ENCODE peak calls at places on chromosomes 1 and 21, in eight cellular contexts. D, Y, K, F, Z, W, S and J are unnamed samples. For H3K36me3, the result is how much of the 10 kb centered on the place peaks cover.

GRCh38 chr1:227883073-227883520 is 64.6 kb downstream of the WNT9A start:
- DNase-seq in D (peak), Y (no peak), K (peak), F (peak), Z (no peak), W (no peak), S (no peak), J (no peak)

GRCh38 chr1:197838836-197839235 is 63.6 kb upstream of the DENND1B start:
- DNase-seq in D (no peak), Y (no peak), K (no peak), F (no peak), Z (no peak), W (no peak), S (peak), J (no peak)

GRCh38 chr1:233885196-233886028 is 19.1 kb upstream of the SLC35F3 start:
- DNase-seq in D (no peak), Y (no peak), K (no peak), F (no peak), Z (no peak), W (no peak), S (no peak), J (no peak)

GRCh38 chr1:203142684-203143408 is 15.3 kb downstream of the ADORA1 start:
- DNase-seq in D (no peak), Y (no peak), K (no peak), F (no peak), Z (no peak), W (no peak), S (no peak), J (no peak)

GRCh38 chr1:14552246-14552970 is 46.1 kb upstream of the KAZN start:
- DNase-seq in D (no peak), Y (no peak), K (no peak), F (no peak), Z (no peak), W (no peak), S (no peak), J (no peak)

GRCh38 chr1:155970531-155971167 is 7.7 kb downstream of the ARHGEF2 start:
- DNase-seq in D (no peak), Y (no peak), K (peak), F (peak), Z (peak), W (no peak), S (no peak), J (peak)

GRCh38 chr21:29749957-29750356 is 189.8 kb downstream of the GRIK1 start:
- DNase-seq in D (no peak), Y (no peak), K (no peak), F (no peak), Z (no peak), W (no peak), S (no peak), J (no peak)

GRCh38 chr1:50023292-50024159 is at the start of gene AGBL4:
- DNase-seq in D (peak), Y (no peak), K (peak), F (peak), Z (no peak), W (no peak), S (no peak), J (no peak)

GRCh38 chr1:220767312-220768126 is 19.2 kb upstream of the MTARC1 start:
- DNase-seq in D (no peak), Y (no peak), K (no peak), F (no peak), Z (no peak), W (no peak), S (no peak), J (no peak)

GRCh38 chr1:181317261-181317924 is 165.9 kb upstream of the CACNA1E start:
- DNase-seq in D (peak), Y (no peak), K (no peak), F (peak), Z (no peak), W (no peak), S (no peak), J (no peak)

DNA sequence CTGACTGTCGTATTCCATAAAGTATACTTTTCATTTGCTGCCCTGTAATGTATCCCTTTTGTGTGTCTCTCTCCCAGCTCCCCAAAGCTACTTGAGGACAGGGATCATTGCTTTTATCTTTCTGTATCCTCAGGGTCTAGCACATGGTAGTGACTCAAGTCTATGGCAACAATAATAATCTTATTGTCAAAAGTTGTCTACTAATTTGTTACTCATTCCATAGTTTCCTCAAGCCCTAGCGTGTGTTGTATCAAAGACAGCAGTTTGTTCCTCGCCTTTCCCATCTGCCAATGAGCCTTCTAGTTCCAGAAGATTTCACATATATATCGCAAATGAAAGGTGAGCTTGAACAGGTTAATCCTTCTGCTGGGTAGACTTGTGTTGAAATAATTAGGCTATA is 9.8 kb upstream of the SLC30A1 start:
- DNase-seq in D (no peak), Y (no peak), K (no peak), F (no peak), Z (no peak), W (no peak), S (no peak), J (no peak)
- H3K36me3 ChIP-seq in D (under half), Y (under half), K (under half), F (under half), Z (under half), W (under half), S (under half), J (under half)

GRCh38 chr1:193083365-193084088 is 21.7 kb downstream of the GLRX2 start:
- DNase-seq in D (no peak), Y (no peak), K (no peak), F (no peak), Z (no peak), W (no peak), S (no peak), J (no peak)

GRCh38 chr1:193077991-193078390 is 18.6 kb downstream of the RO60 start:
- DNase-seq in D (no peak), Y (no peak), K (no peak), F (no peak), Z (no peak), W (no peak), S (no peak), J (no peak)

GRCh38 chr1:193079187-193079586 is 19.8 kb downstream of the RO60 start:
- DNase-seq in D (no peak), Y (no peak), K (no peak), F (no peak), Z (no peak), W (no peak), S (no peak), J (no peak)
- H3K36me3 ChIP-seq in D (half or more), Y (half or more), K (under half), F (under half), Z (half or more), W (under half), S (half or more), J (half or more)

DNA sequence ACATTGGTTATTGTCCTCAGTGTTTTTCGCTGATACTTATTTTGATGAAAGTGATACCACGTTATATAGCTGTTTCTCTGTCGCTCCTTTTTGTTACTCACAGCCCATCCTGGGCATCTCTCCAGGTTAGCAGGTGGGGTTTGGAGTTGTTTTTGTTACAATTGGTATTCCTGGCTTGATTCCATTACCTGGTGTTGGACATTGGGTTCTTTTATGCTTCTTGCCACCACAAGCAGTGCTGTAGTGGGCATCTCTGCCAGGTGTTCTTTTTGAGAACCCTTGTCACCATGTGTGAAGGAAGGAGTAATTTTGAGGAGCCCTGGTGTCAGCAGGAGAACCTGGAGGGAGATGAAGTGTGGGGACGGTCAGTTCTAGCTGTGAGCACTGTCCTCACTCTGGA is 47.5 kb upstream of the PWP2 start:
- DNase-seq in D (no peak), Y (no peak), K (no peak), F (no peak), Z (no peak), W (no peak), S (no peak), J (no peak)
- H3K36me3 ChIP-seq in D (half or more), Y (half or more), K (under half), F (under half), Z (half or more), W (half or more), S (under half), J (half or more)

GRCh38 chr21:35335951-35336446 is 286.9 kb upstream of the RUNX1 start:
- DNase-seq in D (no peak), Y (no peak), K (no peak), F (no peak), Z (no peak), W (no peak), S (no peak), J (no peak)

GRCh38 chr21:35336534-35336933 is 287.4 kb upstream of the RUNX1 start:
- DNase-seq in D (no peak), Y (no peak), K (no peak), F (no peak), Z (no peak), W (no peak), S (no peak), J (no peak)

GRCh38 chr21:35338881-35339632 is 290.0 kb upstream of the RUNX1 start:
- DNase-seq in D (no peak), Y (no peak), K (no peak), F (no peak), Z (no peak), W (no peak), S (no peak), J (no peak)

GRCh38 chr21:35338281-35338680 is 289.2 kb upstream of the RUNX1 start:
- DNase-seq in D (no peak), Y (no peak), K (no peak), F (no peak), Z (no peak), W (no peak), S (no peak), J (no peak)

DNA sequence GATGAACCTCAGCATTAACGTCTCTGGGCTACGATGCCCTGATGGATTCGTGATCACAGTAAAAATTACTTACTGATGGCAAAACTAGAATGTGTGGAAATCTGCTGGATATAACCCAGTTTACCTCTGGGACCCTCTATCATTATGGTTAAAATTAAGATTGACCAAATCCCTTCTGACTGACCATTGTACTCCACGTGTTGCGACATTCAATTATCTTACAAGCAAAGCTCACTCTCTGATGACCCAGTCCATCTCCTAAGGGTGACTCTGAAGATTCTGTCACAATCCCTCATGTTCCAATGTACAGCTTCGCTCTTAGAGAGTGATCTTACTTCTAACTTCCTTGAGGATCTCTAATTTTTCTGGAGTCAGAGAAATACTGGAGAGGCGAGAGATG is 288.5 kb upstream of the RUNX1 start:
- DNase-seq in D (no peak), Y (no peak), K (no peak), F (no peak), Z (no peak), W (no peak), S (no peak), J (no peak)
- H3K36me3 ChIP-seq in D (under half), Y (under half), K (under half), F (under half), Z (under half), W (under half), S (under half), J (under half)

GRCh38 chr1:91510754-91511153 is 10.1 kb downstream of the CDC7 start:
- DNase-seq in D (no peak), Y (no peak), K (no peak), F (no peak), Z (no peak), W (no peak), S (no peak), J (no peak)
- H3K36me3 ChIP-seq in D (half or more), Y (under half), K (under half), F (under half), Z (under half), W (under half), S (under half), J (under half)

DNA sequence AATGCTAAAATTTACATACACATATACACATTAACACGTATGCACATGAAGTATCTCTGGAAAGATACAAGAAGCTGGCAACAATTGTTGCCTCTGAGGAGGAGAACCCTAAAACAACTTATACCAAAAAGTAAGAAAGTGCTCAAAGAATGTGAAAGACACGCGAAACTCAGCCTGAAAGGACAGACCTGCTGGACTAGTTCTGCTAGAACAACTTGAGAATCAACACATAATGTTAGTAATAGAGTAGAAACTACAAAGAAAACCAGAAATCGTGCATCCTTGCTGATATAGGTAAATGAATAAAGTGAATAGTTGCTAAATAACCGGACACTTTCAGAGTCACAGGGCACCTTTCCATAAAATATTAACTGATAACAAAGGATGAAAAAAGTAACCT is 242.5 kb downstream of the RERE start:
- DNase-seq in D (no peak), Y (no peak), K (no peak), F (no peak), Z (no peak), W (no peak), S (no peak), J (no peak)
- H3K36me3 ChIP-seq in D (under half), Y (under half), K (under half), F (under half), Z (under half), W (under half), S (under half), J (under half)

GRCh38 chr1:214380418-214380817 is 99.5 kb downstream of the SMYD2 start:
- DNase-seq in D (peak), Y (no peak), K (no peak), F (no peak), Z (no peak), W (no peak), S (no peak), J (no peak)
- H3K36me3 ChIP-seq in D (half or more), Y (under half), K (under half), F (under half), Z (half or more), W (under half), S (under half), J (under half)

DNA sequence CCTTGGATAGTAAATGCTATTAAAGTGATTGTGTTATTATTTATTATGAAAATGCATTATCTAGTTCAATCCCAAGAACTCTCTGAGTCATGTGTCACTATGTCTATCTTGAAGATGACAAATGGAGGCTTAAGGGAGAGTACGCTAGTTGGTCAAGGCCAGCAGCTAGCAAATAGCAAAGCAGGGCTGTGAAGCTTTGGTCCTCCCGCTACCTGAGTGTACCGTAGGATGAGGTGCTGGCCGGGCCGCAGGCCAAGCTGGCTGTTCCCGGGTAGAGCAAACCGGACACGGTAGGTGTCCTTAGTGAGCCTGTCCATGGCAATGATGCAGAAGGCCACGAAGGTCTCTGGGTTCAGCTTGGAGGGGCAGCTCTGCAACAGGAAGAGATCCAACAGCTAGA is 9.3 kb downstream of the CYB5RL start:
- DNase-seq in D (no peak), Y (no peak), K (no peak), F (no peak), Z (no peak), W (no peak), S (no peak), J (no peak)
- H3K36me3 ChIP-seq in D (under half), Y (under half), K (under half), F (under half), Z (half or more), W (under half), S (under half), J (under half)

DNA sequence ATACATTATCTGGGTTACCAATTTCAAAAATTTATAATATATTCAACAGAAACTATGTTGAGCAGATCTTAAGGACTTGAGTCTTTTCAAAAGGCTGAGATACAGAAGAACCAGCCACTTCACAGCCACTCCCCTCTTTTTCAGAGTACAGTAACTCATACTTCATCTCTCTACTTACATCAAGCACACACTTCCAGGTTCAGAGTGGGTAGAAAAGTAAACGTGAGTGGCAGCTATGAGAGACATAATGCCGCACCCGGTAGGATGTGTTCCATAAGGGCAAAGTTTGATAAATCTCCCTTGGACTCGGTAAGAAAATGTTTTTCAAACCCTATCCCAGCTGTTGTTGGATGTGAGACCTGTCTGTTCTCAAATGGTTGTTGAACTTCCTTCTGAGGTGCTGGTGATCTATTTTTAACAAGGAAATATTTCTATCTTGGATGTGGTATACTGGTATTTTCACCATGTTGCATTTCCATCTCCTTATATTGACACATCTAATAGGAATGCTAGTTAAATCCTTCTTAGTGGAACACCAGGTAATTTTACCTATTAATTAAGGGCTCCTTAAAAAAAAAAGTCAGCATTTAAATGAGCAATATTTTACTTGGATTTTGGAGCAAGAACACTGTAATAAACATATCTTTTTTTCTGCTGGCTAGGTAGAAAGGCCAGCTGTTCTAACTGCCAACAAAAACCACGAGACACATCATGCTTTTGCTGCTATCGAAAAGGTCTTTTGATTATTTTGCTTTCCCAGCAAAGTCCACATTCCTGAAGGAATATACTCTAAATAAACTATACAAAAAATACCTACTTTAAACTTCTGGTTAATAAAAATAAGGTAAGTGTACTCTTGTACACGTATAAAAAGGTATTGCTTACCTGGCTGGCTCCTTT is 28.2 kb downstream of the CNN3 start:
- DNase-seq in D (no peak), Y (no peak), K (no peak), F (no peak), Z (no peak), W (no peak), S (no peak), J (no peak)
- H3K36me3 ChIP-seq in D (half or more), Y (under half), K (half or more), F (under half), Z (half or more), W (under half), S (under half), J (under half)